ENCODE peak calls at places on chromosomes 7 and 10, in six cellular contexts. One of them, this sample, is unnamed. For H3K27me3 and H3K9me3, the result is how much of the 10 kb centered on the place peaks cover.

GRCh38 chr10:116271593-116272496 is 1.2 kb downstream of the GFRA1 start:
- DNase-seq in CD4-positive, alpha-beta memory T cell: no peak
- DNase-seq in mammary epithelial cell: no peak
- DNase-seq in right atrium auricular region: no peak
- DNase-seq in testis: peak
- DNase-seq in sigmoid colon: peak
- DNase-seq in this sample: peak

GRCh38 chr10:89138755-89139154 is 68.4 kb downstream of the CH25H start:
- DNase-seq in sigmoid colon: no peak
- DNase-seq in CD4-positive, alpha-beta memory T cell: no peak
- DNase-seq in mammary epithelial cell: no peak
- DNase-seq in right atrium auricular region: no peak
- DNase-seq in testis: no peak
- DNase-seq in this sample: no peak

GRCh38 chr10:21510218-21511070 is 15.0 kb downstream of the SKIDA1 start:
- DNase-seq in CD4-positive, alpha-beta memory T cell: no peak
- DNase-seq in right atrium auricular region: no peak
- DNase-seq in mammary epithelial cell: no peak
- DNase-seq in testis: peak
- DNase-seq in sigmoid colon: no peak
- DNase-seq in this sample: peak

GRCh38 chr7:12895296-12895695 is 207.9 kb downstream of the ARL4A start:
- DNase-seq in mammary epithelial cell: no peak
- DNase-seq in right atrium auricular region: no peak
- DNase-seq in testis: no peak
- DNase-seq in sigmoid colon: no peak
- DNase-seq in CD4-positive, alpha-beta memory T cell: no peak
- DNase-seq in this sample: no peak

GRCh38 chr7:81956520-81956919 is 186.7 kb upstream of the HGF start:
- DNase-seq in testis: no peak
- DNase-seq in mammary epithelial cell: no peak
- DNase-seq in right atrium auricular region: no peak
- DNase-seq in sigmoid colon: no peak
- DNase-seq in CD4-positive, alpha-beta memory T cell: no peak
- DNase-seq in this sample: peak

GRCh38 chr10:103752680-103753248 is 102.6 kb downstream of the SH3PXD2A start:
- DNase-seq in testis: peak
- DNase-seq in sigmoid colon: no peak
- DNase-seq in mammary epithelial cell: no peak
- DNase-seq in right atrium auricular region: no peak
- DNase-seq in CD4-positive, alpha-beta memory T cell: no peak
- DNase-seq in this sample: peak

GRCh38 chr10:49080071-49080470 is 35.3 kb downstream of the VSTM4 start:
- DNase-seq in right atrium auricular region: no peak
- DNase-seq in sigmoid colon: no peak
- DNase-seq in testis: peak
- DNase-seq in mammary epithelial cell: no peak
- DNase-seq in CD4-positive, alpha-beta memory T cell: no peak
- DNase-seq in this sample: peak

GRCh38 chr7:159004411-159004810 is 140.3 kb downstream of the VIPR2 start:
- DNase-seq in CD4-positive, alpha-beta memory T cell: no peak
- DNase-seq in sigmoid colon: no peak
- DNase-seq in mammary epithelial cell: no peak
- DNase-seq in testis: no peak
- DNase-seq in right atrium auricular region: no peak
- DNase-seq in this sample: no peak

GRCh38 chr10:101080933-101081546 is 19.3 kb downstream of the KAZALD1 start:
- DNase-seq in sigmoid colon: no peak
- DNase-seq in right atrium auricular region: no peak
- DNase-seq in mammary epithelial cell: no peak
- DNase-seq in testis: no peak
- DNase-seq in CD4-positive, alpha-beta memory T cell: no peak
- DNase-seq in this sample: peak

GRCh38 chr10:112137381-112137987 is 46.1 kb downstream of the GPAM start:
- DNase-seq in right atrium auricular region: peak
- DNase-seq in CD4-positive, alpha-beta memory T cell: peak
- DNase-seq in testis: peak
- DNase-seq in mammary epithelial cell: peak
- DNase-seq in sigmoid colon: peak
- DNase-seq in this sample: peak

GRCh38 chr7:91628742-91629141 is 251.8 kb downstream of the MTERF1 start:
- DNase-seq in mammary epithelial cell: no peak
- DNase-seq in testis: no peak
- DNase-seq in CD4-positive, alpha-beta memory T cell: no peak
- DNase-seq in sigmoid colon: no peak
- DNase-seq in right atrium auricular region: no peak
- DNase-seq in this sample: no peak

GRCh38 chr7:136023134-136023869 is 46.1 kb upstream of the MTPN start:
- DNase-seq in sigmoid colon: no peak
- DNase-seq in right atrium auricular region: no peak
- DNase-seq in mammary epithelial cell: no peak
- DNase-seq in CD4-positive, alpha-beta memory T cell: no peak
- DNase-seq in testis: no peak
- DNase-seq in this sample: no peak

GRCh38 chr10:117536862-117537435 is 5.6 kb upstream of the EMX2 start:
- DNase-seq in sigmoid colon: no peak
- DNase-seq in right atrium auricular region: no peak
- DNase-seq in mammary epithelial cell: no peak
- DNase-seq in CD4-positive, alpha-beta memory T cell: no peak
- DNase-seq in testis: no peak
- DNase-seq in this sample: peak

GRCh38 chr7:148382585-148382984 is 208.0 kb upstream of the C7orf33 start:
- DNase-seq in CD4-positive, alpha-beta memory T cell: no peak
- DNase-seq in testis: no peak
- DNase-seq in sigmoid colon: no peak
- DNase-seq in right atrium auricular region: no peak
- DNase-seq in mammary epithelial cell: no peak
- DNase-seq in this sample: no peak
- H3K27me3 ChIP-seq in CD4-positive, alpha-beta memory T cell: under half
- H3K27me3 ChIP-seq in testis: under half
- H3K27me3 ChIP-seq in sigmoid colon: under half
- H3K27me3 ChIP-seq in right atrium auricular region: under half
- H3K27me3 ChIP-seq in mammary epithelial cell: under half
- H3K27me3 ChIP-seq in this sample: under half

GRCh38 chr10:9987197-9987596 is 1030.5 kb upstream of the CELF2 start:
- DNase-seq in mammary epithelial cell: no peak
- DNase-seq in CD4-positive, alpha-beta memory T cell: no peak
- DNase-seq in right atrium auricular region: no peak
- DNase-seq in sigmoid colon: no peak
- DNase-seq in testis: peak
- DNase-seq in this sample: no peak

GRCh38 chr10:9986786-9987185 is 1030.9 kb upstream of the CELF2 start:
- DNase-seq in CD4-positive, alpha-beta memory T cell: no peak
- DNase-seq in mammary epithelial cell: no peak
- DNase-seq in right atrium auricular region: no peak
- DNase-seq in sigmoid colon: no peak
- DNase-seq in testis: peak
- DNase-seq in this sample: no peak

GRCh38 chr10:9992656-9993055 is 1025.0 kb upstream of the CELF2 start:
- DNase-seq in mammary epithelial cell: no peak
- DNase-seq in testis: no peak
- DNase-seq in right atrium auricular region: no peak
- DNase-seq in CD4-positive, alpha-beta memory T cell: no peak
- DNase-seq in sigmoid colon: no peak
- DNase-seq in this sample: peak
- H3K9me3 ChIP-seq in mammary epithelial cell: under half
- H3K9me3 ChIP-seq in testis: under half
- H3K9me3 ChIP-seq in right atrium auricular region: under half
- H3K9me3 ChIP-seq in CD4-positive, alpha-beta memory T cell: under half
- H3K9me3 ChIP-seq in sigmoid colon: under half
- H3K9me3 ChIP-seq in this sample: under half

DNA sequence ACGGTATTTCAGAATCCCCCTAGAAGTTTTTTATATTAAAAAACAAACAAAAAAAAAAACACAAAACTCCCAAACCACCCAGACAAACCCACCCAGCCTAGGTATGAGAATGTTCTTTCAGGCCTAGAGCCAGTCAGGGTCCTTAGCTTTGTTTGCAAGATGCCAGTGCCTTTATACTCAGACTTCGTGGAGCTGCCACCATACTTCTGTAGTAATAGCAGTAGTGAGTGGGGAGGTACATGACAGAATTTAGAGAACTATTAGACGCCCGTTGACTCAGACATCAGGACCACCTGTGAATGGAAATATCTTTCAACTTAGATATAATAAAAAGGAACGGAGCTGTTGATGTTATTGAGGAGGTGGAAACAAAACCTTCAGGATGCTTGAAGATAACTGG is 138.2 kb upstream of the MKLN1 start:
- DNase-seq in mammary epithelial cell: no peak
- DNase-seq in CD4-positive, alpha-beta memory T cell: no peak
- DNase-seq in testis: no peak
- DNase-seq in right atrium auricular region: no peak
- DNase-seq in sigmoid colon: no peak
- DNase-seq in this sample: no peak
- H3K27ac ChIP-seq in mammary epithelial cell: no peak
- H3K27ac ChIP-seq in CD4-positive, alpha-beta memory T cell: no peak
- H3K27ac ChIP-seq in testis: no peak
- H3K27ac ChIP-seq in right atrium auricular region: no peak
- H3K27ac ChIP-seq in sigmoid colon: no peak
- H3K27ac ChIP-seq in this sample: no peak

GRCh38 chr10:70935631-70936030 is 47.3 kb upstream of the PCBD1 start:
- DNase-seq in sigmoid colon: no peak
- DNase-seq in right atrium auricular region: no peak
- DNase-seq in mammary epithelial cell: no peak
- DNase-seq in testis: no peak
- DNase-seq in CD4-positive, alpha-beta memory T cell: no peak
- DNase-seq in this sample: no peak
- H3K27me3 ChIP-seq in sigmoid colon: under half
- H3K27me3 ChIP-seq in right atrium auricular region: under half
- H3K27me3 ChIP-seq in mammary epithelial cell: under half
- H3K27me3 ChIP-seq in testis: under half
- H3K27me3 ChIP-seq in CD4-positive, alpha-beta memory T cell: under half
- H3K27me3 ChIP-seq in this sample: under half

This sample was measured in endodermal cell.